ENCODE peak calls at places on chromosomes 4 and X, in five cellular contexts. X is stimulated activated CD4-positive, alpha-beta T cell treated with anti-CD3 and anti-CD28 coated beads, Interleukin-2, amount 100 ng/mL, for 24 hours; O is Ammon's horn; M is H7; L is cardiac fibroblast. J is an unnamed sample.
A peak's percentile ranks its signal among the peaks of the same experiment; 100 is the strongest.

GRCh38 chr4:93841803-93842202 is 13.2 kb downstream of the ATOH1 start:
- DNase-seq in M (no peak), O (no peak), L (no peak), X (no peak), J (no peak)

GRCh38 chr4:147714575-147715401 is 17.1 kb upstream of the ARHGAP10 start:
- DNase-seq in M (no peak), X (no peak), L (peak; percentile 89), O (no peak), J (no peak)

GRCh38 chrX:119062750-119063374 is 9.9 kb upstream of the CT47C1 start:
- DNase-seq in O (no peak), L (peak; percentile 5), M (no peak), X (no peak), J (no peak)

GRCh38 chr4:108885211-108885610 is 122.4 kb upstream of the ETNPPL start:
- DNase-seq in L (peak; percentile 64), O (no peak), M (no peak), X (no peak), J (peak; percentile 32)

GRCh38 chrX:155216940-155217450 is 735 bp downstream of the VBP1 start:
- DNase-seq in O (peak; percentile 13), L (no peak), M (peak; percentile 38), X (no peak), J (no peak)

GRCh38 chrX:148501121-148502066 is 977 bp downstream of the AFF2 start:
- DNase-seq in M (peak; percentile 70), O (peak; percentile 1), X (peak; percentile 24), L (no peak), J (no peak)

GRCh38 chr4:173370130-173370476 is 651 bp upstream of the SAP30 start:
- DNase-seq in L (no peak), M (no peak), O (no peak), X (peak; percentile 54), J (no peak)

GRCh38 chr4:134028411-134028810 is 173.2 kb downstream of the PABPC4L start:
- DNase-seq in X (no peak), M (no peak), O (no peak), L (no peak), J (peak; percentile 7)

GRCh38 chrX:119190251-119190651 is 45.8 kb upstream of the PGRMC1 start:
- DNase-seq in M (no peak), L (peak; percentile 1), O (no peak), X (no peak), J (no peak)

GRCh38 chrX:22699591-22700091 is 300.1 kb upstream of the DDX53 start:
- DNase-seq in X (no peak), O (no peak), M (no peak), L (peak; percentile 9), J (no peak)

GRCh38 chr4:177393236-177393635 is 49.0 kb downstream of the AGA start:
- DNase-seq in O (no peak), L (no peak), X (no peak), M (no peak), J (no peak)

GRCh38 chr4:110610940-110611785 is 11.7 kb downstream of the PITX2 start:
- DNase-seq in M (peak; percentile 76), L (no peak), X (no peak), O (no peak), J (peak; percentile 70)

GRCh38 chr4:88818650-88819470 is 121.2 kb upstream of the NAP1L5 start:
- DNase-seq in O (peak; percentile 79), L (peak; percentile 71), M (peak; percentile 8), X (peak; percentile 38), J (peak; percentile 2)

GRCh38 chrX:9534686-9535085 is 69.8 kb downstream of the TBL1X start:
- DNase-seq in X (no peak), O (peak; percentile 61), M (no peak), L (peak; percentile 62), J (no peak)

GRCh38 chr4:165828928-165829327 is 44.1 kb upstream of the TLL1 start:
- DNase-seq in O (no peak), X (no peak), L (peak; percentile 9), M (no peak), J (no peak)

GRCh38 chrX:20217279-20217678 is 49.4 kb downstream of the RPS6KA3 start:
- DNase-seq in L (peak; percentile 79), O (peak; percentile 4), X (no peak), M (no peak), J (no peak)

GRCh38 chr4:86918539-86919072 is 16.2 kb upstream of the AFF1 start:
- DNase-seq in X (no peak), L (peak; percentile 86), O (no peak), M (no peak), J (no peak)

GRCh38 chr4:121096629-121097028 is 24.3 kb upstream of the NDNF start:
- DNase-seq in L (peak; percentile 62), O (no peak), X (no peak), M (peak; percentile 9), J (peak; percentile 7)

GRCh38 chrX:21528076-21528475 is 130.1 kb downstream of the KLHL34 start:
- DNase-seq in M (no peak), X (no peak), L (peak; percentile 35), O (no peak), J (no peak)

GRCh38 chr4:152565338-152565737 is 29.4 kb upstream of the FBXW7 start:
- DNase-seq in X (no peak), M (no peak), O (no peak), L (no peak), J (no peak)

GRCh38 chr4:159069922-159070321 is 33.0 kb upstream of the RAPGEF2 start:
- DNase-seq in L (peak; percentile 82), M (no peak), X (no peak), O (peak; percentile 33), J (no peak)

GRCh38 chr4:8699063-8699385 is 106.5 kb downstream of the CPZ start:
- DNase-seq in O (no peak), M (no peak), L (no peak), X (no peak), J (no peak)

GRCh38 chr4:6195602-6196319 is 4.6 kb downstream of the JAKMIP1 start:
- DNase-seq in M (peak; percentile 73), L (no peak), O (no peak), X (no peak), J (no peak)

GRCh38 chrX:39613508-39613921 is 484.2 kb downstream of the BCOR start:
- DNase-seq in O (no peak), X (peak; percentile 33), L (no peak), M (peak; percentile 93), J (peak; percentile 49)

GRCh38 chr4:163991268-163991667 is 496.8 kb downstream of the TMA16 start:
- DNase-seq in L (no peak), M (no peak), X (no peak), O (no peak), J (no peak)

GRCh38 chr4:105859233-105859632 is 36.0 kb upstream of the NPNT start:
- DNase-seq in X (no peak), L (peak; percentile 85), O (no peak), M (no peak), J (peak; percentile 4)

GRCh38 chrX:38175140-38175539 is 45.5 kb downstream of the SRPX start:
- DNase-seq in X (peak; percentile 1), O (peak; percentile 43), L (peak; percentile 21), M (peak; percentile 49), J (no peak)

GRCh38 chrX:107630031-107630689 is 1.9 kb downstream of the PRPS1 start:
- DNase-seq in X (no peak), M (no peak), L (no peak), O (no peak), J (no peak)

GRCh38 chrX:69025802-69026301 is 139.4 kb downstream of the PJA1 start:
- DNase-seq in X (no peak), M (no peak), O (no peak), L (peak; percentile 76), J (peak; percentile 51)

GRCh38 chrX:11531226-11531625 is 134.5 kb downstream of the ARHGAP6 start:
- DNase-seq in L (peak; percentile 58), O (no peak), M (no peak), X (no peak), J (no peak)

GRCh38 chr4:54226399-54227260 is 2.5 kb upstream of the PDGFRA start:
- DNase-seq in X (peak; percentile 14), M (peak; percentile 76), O (no peak), L (peak; percentile 75), J (no peak)

GRCh38 chr4:46993075-46994006 is at the start of gene GABRA4:
- DNase-seq in L (peak; percentile 8), M (peak; percentile 69), X (peak; percentile 5), O (peak; percentile 45), J (no peak)

GRCh38 chr4:82201805-82202636 is 171.8 kb downstream of the HNRNPD start:
- DNase-seq in L (peak; percentile 53), O (peak; percentile 26), M (peak; percentile 28), X (peak; percentile 55), J (no peak)

GRCh38 chrX:70664726-70665125 is 220.1 kb downstream of the DLG3 start:
- DNase-seq in X (no peak), L (peak; percentile 45), O (peak; percentile 16), M (peak; percentile 15), J (peak; percentile 4)

GRCh38 chr4:552059-552458 is 24.0 kb downstream of the TMEM271 start:
- DNase-seq in L (no peak), O (no peak), M (no peak), X (no peak), J (no peak)

GRCh38 chr4:132934901-132935300 is 214.2 kb upstream of the PCDH10 start:
- DNase-seq in O (no peak), L (no peak), X (no peak), M (no peak), J (no peak)

GRCh38 chr4:34939073-34939472 is 1305.2 kb downstream of the ARAP2 start:
- DNase-seq in O (no peak), L (no peak), X (no peak), M (no peak), J (no peak)

GRCh38 chrX:77431227-77431626 is 16.0 kb upstream of the FGF16 start:
- DNase-seq in L (no peak), X (no peak), M (no peak), O (no peak), J (no peak)

J was measured in kidney epithelial cell.